ENCODE peak calls at places on chromosomes 11 and 22, in six cellular contexts. D is GM06990, I is AG10803, C is thoracic aorta, S is upper lobe of right lung, R is kidney epithelial cell. N is an unnamed sample.

GRCh38 chr11:26827567-26828037 is 105.7 kb upstream of the SLC5A12 start:
- DNase-seq in R (peak), I (peak), C (no peak), S (no peak), D (no peak), N (no peak)

GRCh38 chr11:13042873-13043338 is 33.8 kb downstream of the RASSF10 start:
- DNase-seq in I (no peak), D (no peak), S (no peak), R (no peak), C (no peak), N (no peak)

GRCh38 chr11:117618956-117619355 is 178.1 kb downstream of the DSCAML1 start:
- DNase-seq in C (no peak), I (no peak), D (no peak), R (no peak), S (peak), N (no peak)

GRCh38 chr11:8610532-8611116 is 16.6 kb upstream of the STK33 start:
- DNase-seq in D (no peak), S (no peak), R (peak), C (no peak), I (no peak), N (no peak)

GRCh38 chr22:27597703-27598444 is 203.7 kb downstream of the MN1 start:
- DNase-seq in R (no peak), I (no peak), D (no peak), S (no peak), C (no peak), N (no peak)

GRCh38 chr11:1749787-1750351 is 526 bp downstream of the IFITM10 start:
- DNase-seq in D (no peak), I (peak), S (peak), R (no peak), C (peak), N (peak)

GRCh38 chr11:91133361-91133760 is 910.5 kb upstream of the CHORDC1 start:
- DNase-seq in D (no peak), I (no peak), R (no peak), C (no peak), S (no peak), N (no peak)

GRCh38 chr11:64400667-64401066 is 41.7 kb downstream of the RPS6KA4 start:
- DNase-seq in I (no peak), C (no peak), R (no peak), D (no peak), S (no peak), N (no peak)

GRCh38 chr11:8832571-8833260 is 78.3 kb upstream of the AKIP1 start:
- DNase-seq in I (peak), D (peak), R (peak), C (no peak), S (peak), N (peak)

GRCh38 chr22:35556666-35557065 is 16.0 kb downstream of the RASD2 start:
- DNase-seq in S (no peak), R (no peak), D (no peak), I (no peak), C (no peak), N (no peak)

GRCh38 chr11:46353706-46354105 is 6.4 kb downstream of the DGKZ start:
- DNase-seq in R (no peak), D (no peak), C (no peak), I (peak), S (no peak), N (no peak)

GRCh38 chr11:66850588-66851250 is 6.1 kb upstream of the LRFN4 start:
- DNase-seq in I (no peak), S (peak), C (no peak), D (peak), R (no peak), N (no peak)

GRCh38 chr22:24951942-24952836 is at the start of gene KIAA1671:
- DNase-seq in S (peak), D (peak), C (peak), I (peak), R (no peak), N (peak)

GRCh38 chr22:17112491-17113042 is 8.6 kb downstream of the TMEM121B start:
- DNase-seq in I (no peak), S (no peak), C (no peak), R (no peak), D (no peak), N (no peak)

GRCh38 chr22:26846645-26847044 is 189.3 kb downstream of the MIAT start:
- DNase-seq in R (peak), S (no peak), I (peak), D (no peak), C (no peak), N (no peak)

GRCh38 chr11:15106201-15106965 is 8.3 kb upstream of the INSC start:
- DNase-seq in I (peak), S (no peak), C (no peak), D (no peak), R (peak), N (no peak)

GRCh38 chr22:48896766-48897637 is 930.7 kb downstream of the BRD1 start:
- DNase-seq in C (no peak), I (no peak), D (no peak), S (peak), R (no peak), N (no peak)

GRCh38 chr22:19576460-19577421 is 52.5 kb upstream of the CLDN5 start:
- DNase-seq in R (no peak), S (no peak), C (no peak), I (peak), D (peak), N (peak)

GRCh38 chr11:121563003-121563402 is 110.2 kb upstream of the SORL1-AS1 start:
- DNase-seq in S (no peak), C (no peak), D (no peak), R (no peak), I (no peak), N (no peak)

GRCh38 chr22:50014053-50014501 is 1.5 kb upstream of the IL17REL start:
- DNase-seq in C (no peak), S (peak), R (no peak), D (no peak), I (no peak), N (no peak)

GRCh38 chr11:15724611-15725010 is 609.9 kb downstream of the INSC start:
- DNase-seq in S (no peak), I (no peak), R (no peak), C (no peak), D (no peak), N (no peak)

GRCh38 chr22:21762712-21763581 is 27.4 kb upstream of the YPEL1 start:
- DNase-seq in I (no peak), D (no peak), S (peak), C (no peak), R (no peak), N (peak)

GRCh38 chr11:63535734-63536133 is 874 bp upstream of the PLAAT4 start:
- DNase-seq in R (no peak), S (no peak), I (no peak), D (no peak), C (no peak), N (no peak)

GRCh38 chr11:27673979-27674663 is 26.1 kb downstream of the BDNF start:
- DNase-seq in I (no peak), S (no peak), C (no peak), D (no peak), R (no peak), N (no peak)

GRCh38 chr11:109035261-109035660 is 370.4 kb downstream of the DDX10 start:
- DNase-seq in R (no peak), C (no peak), I (no peak), S (no peak), D (no peak), N (no peak)

GRCh38 chr11:121024989-121025388 is 1.1 kb downstream of the TBCEL start:
- DNase-seq in R (no peak), C (no peak), D (no peak), I (peak), S (no peak), N (peak)

GRCh38 chr11:131912127-131912526 is 541.7 kb downstream of the NTM start:
- DNase-seq in C (no peak), I (no peak), S (no peak), D (no peak), R (no peak), N (no peak)

GRCh38 chr11:116193321-116194114 is 579.3 kb downstream of the BUD13 start:
- DNase-seq in I (peak), D (no peak), S (peak), C (no peak), R (peak), N (no peak)

GRCh38 chr11:15743244-15743629 is 613.1 kb downstream of the SOX6 start:
- DNase-seq in I (no peak), D (no peak), S (no peak), C (no peak), R (no peak), N (no peak)

GRCh38 chr22:40732996-40733292 is 53.7 kb downstream of the MCHR1 start:
- DNase-seq in I (no peak), R (no peak), C (no peak), S (no peak), D (no peak), N (no peak)
- TF ChIP-seq CTCF in I (no peak), R (no peak), C (no peak), S (no peak), D (no peak), N (no peak)

GRCh38 chr11:18699269-18699596 is 654 bp downstream of the TMEM86A start:
- DNase-seq in D (no peak), I (no peak), S (no peak), C (no peak), R (no peak), N (no peak)
- TF ChIP-seq CTCF in D (no peak), I (no peak), S (no peak), C (no peak), R (no peak), N (no peak)

GRCh38 chr22:37631448-37632173 is 7.9 kb upstream of the SH3BP1 start:
- DNase-seq in C (no peak), S (no peak), I (no peak), D (no peak), R (no peak), N (no peak)

GRCh38 chr22:37632174-37633081 is 7.0 kb upstream of the SH3BP1 start:
- DNase-seq in R (no peak), S (no peak), C (no peak), D (no peak), I (no peak), N (peak)

GRCh38 chr22:37633693-37634504 is 5.6 kb upstream of the SH3BP1 start:
- DNase-seq in I (peak), R (peak), D (peak), S (peak), C (no peak), N (peak)

GRCh38 chr22:37634505-37635002 is 4.9 kb upstream of the SH3BP1 start:
- DNase-seq in R (no peak), S (no peak), D (peak), I (no peak), C (no peak), N (no peak)

GRCh38 chr22:37633082-37633692 is 6.3 kb upstream of the SH3BP1 start:
- DNase-seq in S (no peak), C (no peak), I (no peak), R (no peak), D (peak), N (peak)
- TF ChIP-seq CTCF in S (no peak), C (no peak), I (no peak), R (no peak), D (no peak), N (no peak)

GRCh38 chr22:31291716-31292644 is at the start of gene PIK3IP1:
- DNase-seq in D (peak), I (peak), C (peak), R (peak), S (peak), N (peak)
- TF ChIP-seq CTCF in D (peak), I (peak), C (peak), R (peak), S (peak), N (peak)

GRCh38 chr22:29994027-29994715 is 86.1 kb upstream of the HORMAD2 start:
- DNase-seq in R (peak), S (no peak), D (no peak), I (peak), C (no peak), N (no peak)
- TF ChIP-seq CTCF in R (peak), S (peak), D (no peak), I (no peak), C (no peak), N (no peak)

GRCh38 chr11:83272627-83273026 is 13.5 kb downstream of the CCDC90B start:
- DNase-seq in C (no peak), D (no peak), R (peak), I (peak), S (no peak), N (no peak)
- TF ChIP-seq CTCF in C (no peak), D (no peak), R (no peak), I (no peak), S (no peak), N (no peak)

DNA sequence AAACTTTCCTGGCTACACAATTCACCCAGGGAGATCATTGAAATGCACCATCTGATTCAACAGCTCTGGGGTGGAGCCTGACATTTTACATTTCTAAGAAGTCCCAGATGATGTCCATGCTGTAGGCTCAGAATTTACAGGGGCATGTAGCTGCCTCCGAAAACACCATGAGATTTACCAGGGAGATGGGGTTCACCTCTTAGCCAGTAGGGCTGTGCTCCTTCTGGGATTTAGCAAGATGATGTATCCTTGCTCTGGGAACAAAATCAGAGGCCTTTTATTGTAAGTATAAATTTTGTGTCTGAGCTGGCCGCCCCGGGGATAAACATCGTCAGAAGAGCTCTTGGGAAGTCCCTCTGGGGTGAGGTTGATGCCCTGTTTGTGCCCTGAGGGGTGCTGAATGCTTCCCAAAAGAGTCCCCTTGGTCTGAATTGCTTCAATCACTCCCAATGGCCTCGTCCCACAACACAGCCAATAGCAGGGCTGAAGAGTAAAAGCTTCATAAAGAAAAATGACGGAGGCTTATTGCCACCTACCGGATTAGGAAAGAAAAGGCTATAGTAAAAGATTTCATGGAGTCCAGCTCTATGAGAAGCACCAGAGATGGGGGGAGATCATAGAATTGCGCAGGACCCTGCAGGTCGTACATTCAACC is 33.4 kb upstream of the API5 start:
- DNase-seq in R (no peak), S (no peak), C (no peak), I (peak), D (no peak), N (peak)
- TF ChIP-seq CTCF in R (peak), S (no peak), C (no peak), I (peak), D (peak), N (peak)

GRCh38 chr11:119572481-119573424 is 149.8 kb upstream of the THY1 start:
- DNase-seq in I (no peak), S (no peak), C (no peak), D (no peak), R (no peak), N (no peak)
- TF ChIP-seq CTCF in I (no peak), S (no peak), C (no peak), D (no peak), R (no peak), N (no peak)